ENCODE peak calls at places on chromosomes 16 and 17, in eight cellular contexts. One of them, this sample, is unnamed.

GRCh38 chr17:79043931-79044320 is 20.0 kb downstream of the C1QTNF1 start:
- DNase-seq in H9: no peak
- DNase-seq in GOT3: no peak
- DNase-seq in ovary: no peak
- DNase-seq in mucosa of descending colon: no peak
- DNase-seq in stimulated activated naive B cell treated with anti-CD40 and anti-IgM and Interleukin-4, amounts not matched to agents 10 μg/mL and 1 μg/mL and 100 μg/mL, for 72 hours: no peak
- DNase-seq in heart right ventricle: no peak
- DNase-seq in fibroblast of lung: no peak
- DNase-seq in this sample: no peak

GRCh38 chr17:74325376-74325742 is 667 bp upstream of the KIF19 start:
- DNase-seq in H9: no peak
- DNase-seq in GOT3: no peak
- DNase-seq in ovary: no peak
- DNase-seq in mucosa of descending colon: no peak
- DNase-seq in stimulated activated naive B cell treated with anti-CD40 and anti-IgM and Interleukin-4, amounts not matched to agents 10 μg/mL and 1 μg/mL and 100 μg/mL, for 72 hours: no peak
- DNase-seq in heart right ventricle: peak; percentile 23
- DNase-seq in fibroblast of lung: no peak
- DNase-seq in this sample: no peak

GRCh38 chr16:90046971-90047713 is 27.9 kb upstream of the DBNDD1 start:
- DNase-seq in H9: peak; percentile 55
- DNase-seq in GOT3: no peak
- DNase-seq in ovary: peak; percentile 94
- DNase-seq in mucosa of descending colon: peak; percentile 70
- DNase-seq in stimulated activated naive B cell treated with anti-CD40 and anti-IgM and Interleukin-4, amounts not matched to agents 10 μg/mL and 1 μg/mL and 100 μg/mL, for 72 hours: no peak
- DNase-seq in heart right ventricle: peak; percentile 58
- DNase-seq in fibroblast of lung: peak; percentile 57
- DNase-seq in this sample: no peak

GRCh38 chr17:57256708-57257112 is 387 bp downstream of the MSI2 start:
- DNase-seq in H9: no peak
- DNase-seq in GOT3: no peak
- DNase-seq in ovary: no peak
- DNase-seq in mucosa of descending colon: no peak
- DNase-seq in stimulated activated naive B cell treated with anti-CD40 and anti-IgM and Interleukin-4, amounts not matched to agents 10 μg/mL and 1 μg/mL and 100 μg/mL, for 72 hours: no peak
- DNase-seq in heart right ventricle: no peak
- DNase-seq in fibroblast of lung: peak; percentile 23
- DNase-seq in this sample: no peak

GRCh38 chr17:79353016-79353415 is 257.8 kb downstream of the RBFOX3 start:
- DNase-seq in H9: no peak
- DNase-seq in GOT3: no peak
- DNase-seq in ovary: no peak
- DNase-seq in mucosa of descending colon: peak; percentile 11
- DNase-seq in stimulated activated naive B cell treated with anti-CD40 and anti-IgM and Interleukin-4, amounts not matched to agents 10 μg/mL and 1 μg/mL and 100 μg/mL, for 72 hours: no peak
- DNase-seq in heart right ventricle: no peak
- DNase-seq in fibroblast of lung: no peak
- DNase-seq in this sample: no peak

GRCh38 chr17:43676471-43676870 is 14.7 kb upstream of the MEOX1 start:
- DNase-seq in H9: no peak
- DNase-seq in GOT3: no peak
- DNase-seq in ovary: no peak
- DNase-seq in mucosa of descending colon: no peak
- DNase-seq in stimulated activated naive B cell treated with anti-CD40 and anti-IgM and Interleukin-4, amounts not matched to agents 10 μg/mL and 1 μg/mL and 100 μg/mL, for 72 hours: no peak
- DNase-seq in heart right ventricle: no peak
- DNase-seq in fibroblast of lung: peak; percentile 38
- DNase-seq in this sample: no peak

GRCh38 chr16:81522141-81522701 is 77.6 kb downstream of the CMIP start:
- DNase-seq in H9: peak; percentile 78
- DNase-seq in GOT3: no peak
- DNase-seq in ovary: no peak
- DNase-seq in mucosa of descending colon: peak; percentile 41
- DNase-seq in stimulated activated naive B cell treated with anti-CD40 and anti-IgM and Interleukin-4, amounts not matched to agents 10 μg/mL and 1 μg/mL and 100 μg/mL, for 72 hours: no peak
- DNase-seq in heart right ventricle: no peak
- DNase-seq in fibroblast of lung: no peak
- DNase-seq in this sample: no peak

GRCh38 chr16:83843657-83844056 is 35.9 kb downstream of the HSBP1 start:
- DNase-seq in H9: peak; percentile 58
- DNase-seq in GOT3: no peak
- DNase-seq in ovary: no peak
- DNase-seq in mucosa of descending colon: no peak
- DNase-seq in stimulated activated naive B cell treated with anti-CD40 and anti-IgM and Interleukin-4, amounts not matched to agents 10 μg/mL and 1 μg/mL and 100 μg/mL, for 72 hours: no peak
- DNase-seq in heart right ventricle: no peak
- DNase-seq in fibroblast of lung: no peak
- DNase-seq in this sample: no peak

GRCh38 chr16:35188288-35189155 is 1729.1 kb downstream of the TP53TG3F start:
- DNase-seq in H9: no peak
- DNase-seq in GOT3: no peak
- DNase-seq in ovary: no peak
- DNase-seq in mucosa of descending colon: peak; percentile 12
- DNase-seq in stimulated activated naive B cell treated with anti-CD40 and anti-IgM and Interleukin-4, amounts not matched to agents 10 μg/mL and 1 μg/mL and 100 μg/mL, for 72 hours: no peak
- DNase-seq in heart right ventricle: no peak
- DNase-seq in fibroblast of lung: no peak
- DNase-seq in this sample: no peak

GRCh38 chr17:64984181-64984580 is 64.9 kb upstream of the LRRC37A3 start:
- DNase-seq in H9: no peak
- DNase-seq in GOT3: no peak
- DNase-seq in ovary: no peak
- DNase-seq in mucosa of descending colon: no peak
- DNase-seq in stimulated activated naive B cell treated with anti-CD40 and anti-IgM and Interleukin-4, amounts not matched to agents 10 μg/mL and 1 μg/mL and 100 μg/mL, for 72 hours: no peak
- DNase-seq in heart right ventricle: no peak
- DNase-seq in fibroblast of lung: no peak
- DNase-seq in this sample: no peak

GRCh38 chr17:14755002-14755401 is 454.1 kb downstream of the HS3ST3B1 start:
- DNase-seq in H9: no peak
- DNase-seq in GOT3: no peak
- DNase-seq in ovary: no peak
- DNase-seq in mucosa of descending colon: no peak
- DNase-seq in stimulated activated naive B cell treated with anti-CD40 and anti-IgM and Interleukin-4, amounts not matched to agents 10 μg/mL and 1 μg/mL and 100 μg/mL, for 72 hours: no peak
- DNase-seq in heart right ventricle: no peak
- DNase-seq in fibroblast of lung: no peak
- DNase-seq in this sample: no peak

GRCh38 chr16:12160815-12161550 is 184.4 kb downstream of the SNX29 start:
- DNase-seq in H9: no peak
- DNase-seq in GOT3: no peak
- DNase-seq in ovary: peak; percentile 33
- DNase-seq in mucosa of descending colon: no peak
- DNase-seq in stimulated activated naive B cell treated with anti-CD40 and anti-IgM and Interleukin-4, amounts not matched to agents 10 μg/mL and 1 μg/mL and 100 μg/mL, for 72 hours: no peak
- DNase-seq in heart right ventricle: no peak
- DNase-seq in fibroblast of lung: no peak
- DNase-seq in this sample: no peak

GRCh38 chr16:27222499-27223225 is 19.3 kb downstream of the KDM8 start:
- DNase-seq in H9: no peak
- DNase-seq in GOT3: no peak
- DNase-seq in ovary: peak; percentile 30
- DNase-seq in mucosa of descending colon: peak; percentile 50
- DNase-seq in stimulated activated naive B cell treated with anti-CD40 and anti-IgM and Interleukin-4, amounts not matched to agents 10 μg/mL and 1 μg/mL and 100 μg/mL, for 72 hours: no peak
- DNase-seq in heart right ventricle: peak; percentile 69
- DNase-seq in fibroblast of lung: peak; percentile 35
- DNase-seq in this sample: no peak

GRCh38 chr17:36475346-36475970 is 11.0 kb upstream of the ZNHIT3 start:
- DNase-seq in H9: no peak
- DNase-seq in GOT3: no peak
- DNase-seq in ovary: no peak
- DNase-seq in mucosa of descending colon: no peak
- DNase-seq in stimulated activated naive B cell treated with anti-CD40 and anti-IgM and Interleukin-4, amounts not matched to agents 10 μg/mL and 1 μg/mL and 100 μg/mL, for 72 hours: no peak
- DNase-seq in heart right ventricle: no peak
- DNase-seq in fibroblast of lung: no peak
- DNase-seq in this sample: no peak

GRCh38 chr16:67844441-67844840 is 2.3 kb upstream of the NUTF2 start:
- DNase-seq in H9: no peak
- DNase-seq in GOT3: no peak
- DNase-seq in ovary: no peak
- DNase-seq in mucosa of descending colon: no peak
- DNase-seq in stimulated activated naive B cell treated with anti-CD40 and anti-IgM and Interleukin-4, amounts not matched to agents 10 μg/mL and 1 μg/mL and 100 μg/mL, for 72 hours: no peak
- DNase-seq in heart right ventricle: no peak
- DNase-seq in fibroblast of lung: peak; percentile 26
- DNase-seq in this sample: no peak